ENCODE peak calls at places on chromosome 13, in nine cellular contexts. U, F, E, C, Y, W, J, S and M are unnamed samples.

GRCh38 chr13:70249332-70250064 is 141.2 kb upstream of the KLHL1 start:
- DNase-seq in U (no peak), W (peak; percentile 74), S (no peak), F (no peak), E (peak; percentile 29), Y (no peak), J (no peak), C (no peak), M (no peak)

GRCh38 chr13:81539643-81540150 is 1198.8 kb upstream of the SPRY2 start:
- DNase-seq in F (no peak), J (no peak), Y (no peak), S (no peak), E (no peak), W (no peak), C (no peak), U (no peak), M (no peak)

GRCh38 chr13:45015300-45015699 is 26.0 kb downstream of the GPALPP1 start:
- DNase-seq in C (no peak), J (peak; percentile 73), E (no peak), F (no peak), Y (peak; percentile 13), S (no peak), U (no peak), W (peak; percentile 15), M (no peak)

GRCh38 chr13:74575729-74576125 is 441.5 kb upstream of the KLF12 start:
- DNase-seq in Y (peak; percentile 73), E (peak; percentile 86), J (peak; percentile 33), U (peak; percentile 29), W (peak; percentile 49), C (peak; percentile 77), S (no peak), F (peak; percentile 36), M (peak; percentile 35)

GRCh38 chr13:33352023-33352422 is 66.5 kb upstream of the STARD13 start:
- DNase-seq in E (no peak), Y (no peak), J (no peak), W (no peak), F (no peak), U (no peak), C (no peak), S (no peak), M (no peak)

GRCh38 chr13:32025730-32026129 is 5.8 kb upstream of the FRY start:
- DNase-seq in F (no peak), J (no peak), E (peak; percentile 93), C (no peak), Y (no peak), W (no peak), S (no peak), U (no peak), M (no peak)

GRCh38 chr13:77767413-77767812 is 69.9 kb downstream of the SLAIN1 start:
- DNase-seq in S (no peak), J (no peak), F (no peak), W (no peak), U (no peak), E (no peak), Y (no peak), C (no peak), M (no peak)

GRCh38 chr13:64591981-64592380 is 2638.2 kb downstream of the PCDH9 start:
- DNase-seq in J (peak; percentile 61), F (no peak), C (no peak), Y (peak; percentile 44), E (no peak), W (peak; percentile 43), U (no peak), S (no peak), M (no peak)

GRCh38 chr13:95403349-95404140 is 102.3 kb upstream of the ABCC4 start:
- DNase-seq in W (peak; percentile 0), S (no peak), C (no peak), U (no peak), Y (no peak), F (no peak), E (peak; percentile 84), J (no peak), M (no peak)

GRCh38 chr13:41004875-41005693 is 14.0 kb downstream of the ELF1 start:
- DNase-seq in J (no peak), C (no peak), E (no peak), Y (no peak), F (no peak), W (no peak), U (no peak), S (no peak), M (no peak)

GRCh38 chr13:41007359-41008118 is 11.6 kb downstream of the ELF1 start:
- DNase-seq in F (no peak), J (peak; percentile 30), C (no peak), Y (peak; percentile 76), W (no peak), E (peak; percentile 34), U (no peak), S (no peak), M (no peak)

GRCh38 chr13:41005709-41006108 is 13.4 kb downstream of the ELF1 start:
- DNase-seq in U (no peak), S (no peak), Y (no peak), W (no peak), E (no peak), J (no peak), F (no peak), C (no peak), M (no peak)

GRCh38 chr13:41006951-41007350 is 12.2 kb downstream of the ELF1 start:
- DNase-seq in W (no peak), S (no peak), E (no peak), F (no peak), Y (no peak), C (no peak), U (no peak), J (no peak), M (no peak)

DNA sequence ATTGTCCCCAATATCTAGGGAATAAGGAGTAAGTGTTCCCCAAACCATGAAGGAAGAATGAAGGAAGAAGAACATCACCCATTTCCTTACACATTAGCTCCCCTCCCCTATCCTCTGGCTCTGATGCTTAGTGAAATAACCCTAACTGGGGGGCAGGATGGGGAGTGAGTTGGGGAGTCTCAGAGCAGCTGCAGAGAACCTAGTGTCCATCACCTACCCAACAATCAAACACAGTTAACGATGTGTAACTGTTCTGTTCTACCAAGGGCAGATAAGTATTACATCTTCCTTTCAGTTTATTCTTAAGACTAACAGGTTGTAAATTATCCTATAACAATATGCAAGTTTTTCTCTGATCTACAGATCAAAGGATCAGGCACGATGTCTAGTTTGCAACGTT is 12.8 kb downstream of the ELF1 start:
- DNase-seq in J (no peak), W (no peak), Y (no peak), S (no peak), F (no peak), C (no peak), E (no peak), U (no peak), M (no peak)
- H3K4me3 ChIP-seq in J (no peak overlapping the region), W (no peak overlapping the region), Y (no peak overlapping the region), S (no peak overlapping the region), F (no peak overlapping the region), C (no peak overlapping the region), E (no peak overlapping the region), U (no peak overlapping the region), M (no peak overlapping the region)

DNA sequence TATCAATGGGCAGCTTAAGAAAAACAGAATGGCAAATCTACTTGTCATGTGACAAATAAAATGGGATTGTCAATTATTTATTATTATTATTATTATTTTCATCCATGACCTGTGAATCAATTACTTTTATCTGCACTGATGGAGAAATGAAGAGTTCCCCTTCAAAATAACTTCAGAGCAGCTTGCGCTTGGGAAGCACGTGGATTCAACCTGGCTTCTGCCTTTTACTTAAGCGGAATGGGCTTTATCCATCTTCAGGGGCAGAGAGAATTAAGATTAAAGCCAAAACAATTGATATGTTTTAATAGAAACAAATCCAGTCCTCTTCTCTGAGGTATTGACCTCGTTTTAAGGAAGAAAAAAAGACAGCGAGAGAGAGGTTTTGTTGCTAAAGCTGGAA is 913 bp downstream of the SACS start:
- DNase-seq in Y (no peak), C (no peak), E (peak; percentile 41), W (no peak), F (no peak), S (no peak), J (peak; percentile 5), U (no peak), M (no peak)
- H3K27ac ChIP-seq in Y (peak overlapping the region; percentile 73), C (no peak overlapping the region), E (peak overlapping the region; percentile 50), W (peak overlapping the region; percentile 91), F (no peak overlapping the region), S (no peak overlapping the region), J (no peak overlapping the region), U (peak overlapping the region; percentile 29), M (no peak overlapping the region)

DNA sequence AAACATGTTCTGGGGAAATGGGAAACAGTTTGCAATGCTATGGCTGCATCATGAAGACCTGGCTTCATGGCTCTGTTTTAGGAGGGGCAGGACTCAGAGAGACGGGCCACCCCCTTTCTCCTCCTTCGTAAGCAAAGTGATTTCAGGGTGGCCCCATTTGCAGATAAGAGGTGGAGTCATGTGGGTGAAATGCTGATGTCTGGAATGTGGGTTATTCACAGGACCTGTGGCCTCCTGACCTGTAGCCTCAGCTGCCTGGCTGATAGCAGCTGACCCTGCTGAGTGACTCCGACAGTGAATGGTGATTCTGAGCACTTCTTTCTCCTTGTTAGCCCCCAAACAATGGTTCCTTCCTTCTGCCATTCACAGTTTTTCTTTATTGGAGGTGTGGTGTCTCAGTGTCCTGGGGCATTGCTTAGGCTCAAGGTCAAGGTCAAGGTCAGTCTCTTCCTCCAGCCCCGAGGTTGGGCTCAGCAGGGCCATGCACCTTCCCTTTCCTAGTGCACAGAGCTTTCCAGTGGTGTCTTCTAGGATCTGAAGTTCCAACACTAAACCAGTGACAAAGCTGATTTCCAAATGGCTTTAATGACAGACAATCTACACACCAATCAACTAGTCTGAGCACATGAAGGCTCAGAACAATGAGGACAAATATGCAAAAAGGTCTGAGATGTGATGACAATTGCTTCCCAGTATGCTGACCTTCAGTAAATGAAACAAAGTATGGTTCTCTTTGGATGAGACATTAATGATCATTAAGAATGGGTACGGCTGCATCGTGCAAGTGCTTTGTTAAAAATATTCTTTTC is 49.6 kb upstream of the ANKRD10 start:
- DNase-seq in C (no peak), U (no peak), J (no peak), F (no peak), E (no peak), Y (no peak), W (no peak), S (no peak), M (no peak)
- H3K9me3 ChIP-seq in C (no peaks in the 10 kb centered on the region), U (peaks cover 10% of the 10 kb centered on the region), J (peaks cover 5% of the 10 kb centered on the region), F (peaks cover 3% of the 10 kb centered on the region), E (no peaks in the 10 kb centered on the region), Y (no peaks in the 10 kb centered on the region), W (peaks cover 7% of the 10 kb centered on the region), S (peaks cover 41% of the 10 kb centered on the region), M (peaks cover 10% of the 10 kb centered on the region)

GRCh38 chr13:110024646-110024980 is 238.2 kb upstream of the IRS2 start:
- DNase-seq in W (no peak), E (no peak), U (no peak), F (no peak), J (peak; percentile 29), S (no peak), C (no peak), Y (peak; percentile 9), M (no peak)

GRCh38 chr13:110028838-110029621 is 242.6 kb upstream of the IRS2 start:
- DNase-seq in S (no peak), U (no peak), C (no peak), Y (no peak), F (no peak), E (no peak), W (no peak), J (no peak), M (no peak)

GRCh38 chr13:110030394-110030928 is 244.1 kb upstream of the IRS2 start:
- DNase-seq in F (no peak), U (no peak), C (no peak), Y (no peak), J (no peak), W (no peak), E (no peak), S (no peak), M (no peak)

GRCh38 chr13:110027470-110028240 is 241.3 kb upstream of the IRS2 start:
- DNase-seq in Y (no peak), J (no peak), S (no peak), E (no peak), F (no peak), U (no peak), W (no peak), C (no peak), M (no peak)

GRCh38 chr13:110028311-110028710 is 241.9 kb upstream of the IRS2 start:
- DNase-seq in W (no peak), U (no peak), F (no peak), C (no peak), Y (no peak), E (no peak), S (no peak), J (no peak), M (no peak)
- H3K4me3 ChIP-seq in W (no peak overlapping the region), U (no peak overlapping the region), F (no peak overlapping the region), C (no peak overlapping the region), Y (no peak overlapping the region), E (no peak overlapping the region), S (no peak overlapping the region), J (no peak overlapping the region), M (no peak overlapping the region)